ENCODE peak calls at places on chromosome 21, in five cellular contexts. L is body of pancreas, C is transverse colon, W is esophagus squamous epithelium, U is GM12892. S is an unnamed sample.

GRCh38 chr21:16509466-16509865 is 779.7 kb downstream of the USP25 start:
- DNase-seq in U (no peak), W (no peak), L (no peak), C (no peak), S (no peak)

GRCh38 chr21:31530364-31530763 is 129.1 kb upstream of the SOD1 start:
- DNase-seq in W (no peak), C (no peak), U (no peak), L (no peak), S (no peak)

GRCh38 chr21:35046880-35047229 is 2.2 kb downstream of the RUNX1 start:
- DNase-seq in C (no peak), U (no peak), W (no peak), L (peak), S (peak)

GRCh38 chr21:8989883-8990325 is 1531.5 kb upstream of the TPTE start:
- DNase-seq in W (no peak), L (no peak), U (no peak), C (no peak), S (no peak)

GRCh38 chr21:34936299-34936698 is 112.8 kb downstream of the RUNX1 start:
- DNase-seq in W (no peak), U (no peak), C (no peak), L (no peak), S (no peak)

GRCh38 chr21:17479606-17480005 is 33.2 kb upstream of the CXADR start:
- DNase-seq in W (no peak), L (no peak), C (no peak), U (no peak), S (no peak)

GRCh38 chr21:22758478-22758877 is 1760.3 kb downstream of the NCAM2 start:
- DNase-seq in W (no peak), C (no peak), U (no peak), L (no peak), S (no peak)

GRCh38 chr21:31514598-31514997 is 144.9 kb upstream of the SOD1 start:
- DNase-seq in C (no peak), U (no peak), L (peak), W (no peak), S (no peak)

GRCh38 chr21:37346841-37347430 is 19.6 kb upstream of the DYRK1A start:
- DNase-seq in U (no peak), C (no peak), W (no peak), L (no peak), S (no peak)

GRCh38 chr21:36319767-36320420 is at the start of gene MORC3:
- DNase-seq in U (peak), W (peak), C (peak), L (peak), S (peak)
- TF ChIP-seq POLR2A in U (peak), W (peak), C (peak), L (peak), S (peak)

GRCh38 chr21:41613421-41613998 is 105.6 kb upstream of the TMPRSS2 start:
- DNase-seq in W (no peak), U (no peak), C (no peak), L (no peak), S (no peak)

GRCh38 chr21:41615613-41616012 is 107.7 kb upstream of the TMPRSS2 start:
- DNase-seq in C (no peak), L (no peak), U (no peak), W (no peak), S (peak)

GRCh38 chr21:41614456-41615010 is 106.6 kb upstream of the TMPRSS2 start:
- DNase-seq in L (no peak), U (no peak), C (no peak), W (no peak), S (no peak)

GRCh38 chr21:41612674-41613250 is 104.8 kb upstream of the TMPRSS2 start:
- DNase-seq in C (peak), U (no peak), L (peak), W (no peak), S (peak)

GRCh38 chr21:41616063-41616591 is 108.2 kb upstream of the TMPRSS2 start:
- DNase-seq in U (no peak), W (no peak), C (no peak), L (no peak), S (peak)
- TF ChIP-seq POLR2A in U (no peak), W (no peak), C (no peak), L (no peak), S (peak)

DNA sequence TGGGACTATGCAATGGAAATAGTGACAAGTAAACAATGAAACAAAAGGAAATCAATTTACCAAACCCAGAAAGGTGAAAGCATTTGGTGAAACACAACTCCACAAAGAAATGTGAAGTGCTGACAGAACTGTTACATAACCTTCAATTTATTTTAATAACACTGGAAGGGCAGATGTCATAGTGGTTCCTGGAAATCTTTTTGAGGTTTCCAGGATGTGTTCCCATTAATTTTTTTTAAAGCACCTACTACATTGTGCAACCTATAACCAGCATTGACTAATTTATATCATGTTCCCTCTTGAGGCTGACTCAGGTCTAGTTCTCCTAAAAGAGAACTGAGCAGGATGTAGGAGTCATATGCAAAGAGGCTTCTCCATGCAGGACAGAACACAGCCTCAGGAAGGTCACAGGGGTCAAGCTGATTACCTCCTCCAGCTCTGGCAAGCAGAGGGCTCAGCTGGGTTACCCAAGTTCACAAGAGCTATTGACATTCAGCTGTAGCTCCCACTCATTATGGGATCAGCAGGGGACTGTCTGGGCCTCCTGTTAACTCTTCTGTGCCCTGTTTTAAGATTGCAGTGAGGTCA is 157.1 kb upstream of the NRIP1 start:
- DNase-seq in U (no peak), C (peak), W (no peak), L (peak), S (peak)
- TF ChIP-seq POLR2A in U (no peak), C (no peak), W (no peak), L (no peak), S (no peak)

DNA sequence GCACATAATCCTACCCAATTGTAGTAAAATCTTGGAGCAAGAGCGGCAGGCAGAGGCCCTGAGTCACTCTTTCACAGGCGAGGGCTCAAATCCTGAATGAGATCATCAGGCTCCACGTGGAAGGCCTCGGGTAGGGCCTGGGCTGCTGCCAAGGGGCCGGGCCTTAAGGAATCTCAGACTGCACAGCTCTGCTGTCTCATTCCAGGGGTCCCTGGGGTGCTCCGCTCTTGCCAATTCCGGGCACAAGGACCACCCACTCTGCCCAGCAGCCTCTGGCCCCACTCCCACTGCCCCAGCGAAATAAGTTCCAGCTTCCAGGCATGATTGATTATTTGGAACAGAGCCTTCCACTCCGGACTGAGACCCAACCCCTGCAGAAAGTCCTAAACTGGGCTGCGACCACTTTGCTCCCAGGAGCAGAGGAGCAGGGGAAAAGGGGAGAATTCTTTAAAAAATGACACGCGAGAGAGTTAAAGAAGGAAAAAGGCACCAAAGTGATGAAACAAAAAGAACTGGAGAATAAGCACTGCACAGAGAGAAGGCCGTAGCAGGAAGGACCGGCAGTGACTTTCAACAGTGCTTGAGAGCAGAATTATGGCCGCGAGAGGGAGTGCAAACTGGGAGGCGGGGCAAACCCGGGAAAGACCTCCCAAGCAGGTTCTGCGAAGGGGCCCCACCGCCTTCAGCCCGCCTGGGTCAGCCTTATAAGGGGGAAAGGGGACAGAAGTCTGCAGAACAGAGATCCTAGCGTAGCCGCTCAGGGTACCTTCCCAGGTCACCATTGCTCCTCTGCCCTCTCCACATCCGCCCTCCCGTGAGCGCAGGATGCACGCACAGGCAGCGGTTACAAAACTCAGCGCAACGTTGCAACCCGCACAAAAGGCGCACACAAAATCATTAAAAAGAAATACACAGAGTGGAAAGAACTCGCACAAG is 2.0 kb downstream of the ADAMTS1 start:
- DNase-seq in L (peak), C (peak), W (no peak), U (no peak), S (peak)
- TF ChIP-seq POLR2A in L (peak), C (no peak), W (peak), U (no peak), S (peak)

DNA sequence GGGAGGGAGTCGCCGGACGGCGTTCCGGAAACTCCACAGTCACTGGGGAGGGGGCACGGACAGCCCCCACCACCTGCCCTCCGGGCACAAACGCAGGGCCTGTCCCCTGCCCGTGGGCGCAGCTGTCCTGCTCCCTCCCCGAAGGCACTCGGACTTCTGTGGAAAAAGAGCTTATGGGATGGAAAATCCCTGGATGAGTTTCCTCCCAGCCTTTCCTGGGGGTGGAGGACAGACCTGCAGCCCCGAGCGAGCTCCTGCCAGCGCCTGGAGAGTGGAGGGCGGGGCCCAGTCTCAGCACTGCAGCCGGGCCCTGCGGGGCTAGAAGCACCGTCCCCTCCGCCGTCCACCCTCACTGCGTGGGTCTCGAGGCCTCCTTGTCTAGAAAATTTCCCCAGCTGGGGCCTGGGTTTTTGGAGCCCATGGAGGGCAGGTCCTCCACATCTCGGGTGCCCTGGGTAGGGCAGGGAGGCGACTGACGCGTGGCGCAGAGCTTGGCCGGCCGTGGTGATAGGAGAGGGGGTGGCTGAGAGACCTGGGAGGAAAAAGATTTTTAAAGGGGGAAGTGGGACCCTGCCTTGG is 6.5 kb upstream of the COL6A1 start:
- DNase-seq in U (no peak), C (peak), L (peak), W (no peak), S (peak)
- TF ChIP-seq POLR2A in U (no peak), C (no peak), L (no peak), W (no peak), S (no peak)

DNA sequence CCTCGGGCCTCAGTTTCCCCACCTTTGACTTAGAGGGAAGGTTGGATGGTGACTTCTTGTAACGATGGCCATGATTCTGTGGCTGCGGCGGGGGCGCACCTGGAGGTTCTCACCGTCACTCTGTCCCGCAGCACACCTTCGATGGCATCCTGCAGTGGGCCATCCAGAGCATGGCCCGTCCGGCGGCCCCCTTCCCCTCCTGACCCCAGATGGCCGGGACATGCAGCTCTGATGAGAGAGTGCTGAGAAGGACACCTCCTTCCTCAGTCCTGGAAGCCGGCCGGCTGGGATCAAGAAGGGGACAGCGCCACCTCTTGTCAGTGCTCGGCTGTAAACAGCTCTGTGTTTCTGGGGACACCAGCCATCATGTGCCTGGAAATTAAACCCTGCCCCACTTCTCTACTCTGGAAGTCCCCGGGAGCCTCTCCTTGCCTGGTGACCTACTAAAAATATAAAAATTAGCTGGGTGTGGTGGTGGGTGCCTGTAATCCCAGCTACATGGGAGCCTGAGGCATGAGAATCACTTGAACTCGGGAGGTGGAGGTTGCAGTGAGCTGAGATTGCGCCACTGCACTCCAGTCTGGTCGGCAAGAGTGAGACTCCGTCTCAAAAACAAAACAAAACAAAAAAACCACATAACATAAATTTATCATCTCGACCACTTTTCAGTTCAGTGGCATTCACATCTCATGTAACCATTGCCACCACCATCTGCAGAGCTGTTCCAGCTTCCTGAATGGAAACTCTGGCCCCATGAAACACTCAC is 2.1 kb upstream of the PFKL start:
- DNase-seq in U (peak), W (no peak), L (peak), C (peak), S (peak)
- TF ChIP-seq POLR2A in U (no peak), W (no peak), L (no peak), C (no peak), S (no peak)

GRCh38 chr21:33401617-33401967 is 1.6 kb upstream of the IFNGR2 start:
- DNase-seq in C (no peak), U (no peak), W (no peak), L (no peak), S (no peak)

GRCh38 chr21:33402011-33402979 is 918 bp upstream of the IFNGR2 start:
- DNase-seq in W (no peak), L (peak), U (peak), C (peak), S (no peak)

GRCh38 chr21:33406493-33406892 is 3.3 kb downstream of the IFNGR2 start:
- DNase-seq in U (no peak), C (no peak), W (no peak), L (no peak), S (no peak)

GRCh38 chr21:33403128-33403785 is at the start of gene IFNGR2:
- DNase-seq in U (peak), L (peak), W (no peak), C (peak), S (peak)

DNA sequence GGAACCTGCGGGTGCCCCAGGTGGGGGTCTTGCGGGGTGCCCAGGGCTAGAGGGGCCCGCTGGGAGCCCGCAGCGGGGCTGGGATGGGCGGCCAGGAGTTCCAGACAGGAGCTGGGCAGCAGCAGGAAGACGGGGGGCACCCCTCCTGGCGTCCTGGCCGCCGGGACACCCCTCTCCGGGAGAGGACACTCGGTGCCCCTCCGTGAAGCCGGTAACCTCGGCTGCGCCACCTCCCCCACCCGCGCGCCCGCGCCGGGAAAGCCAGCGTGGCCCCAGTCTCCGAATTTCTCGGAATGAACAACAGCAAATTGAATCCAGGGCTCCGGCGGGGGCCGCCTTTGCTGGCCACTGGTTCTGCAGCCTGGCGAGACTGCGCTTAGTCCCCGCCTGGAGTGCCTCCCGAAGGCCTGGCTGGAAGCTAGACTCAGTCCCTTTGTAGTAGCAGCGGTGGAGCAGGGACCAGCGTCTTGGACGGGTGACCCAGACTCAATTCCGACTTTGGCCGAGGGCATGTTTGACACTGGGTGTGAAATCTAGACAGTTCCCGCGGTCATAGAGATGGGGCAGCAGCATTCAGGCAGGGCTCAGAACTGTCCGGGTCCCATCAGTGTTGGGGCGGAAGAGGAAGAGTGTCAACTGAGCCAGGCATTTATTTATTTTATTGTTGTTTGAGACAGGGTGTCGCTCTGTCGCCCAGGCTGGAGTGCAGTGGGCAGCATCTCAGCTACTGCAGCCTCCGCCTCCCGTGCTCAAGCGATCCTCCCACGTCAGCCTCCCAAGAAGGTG is 766 bp downstream of the IFNGR2 start:
- DNase-seq in W (no peak), C (peak), L (peak), U (peak), S (peak)
- TF ChIP-seq POLR2A in W (no peak), C (peak), L (peak), U (peak), S (no peak)

DNA sequence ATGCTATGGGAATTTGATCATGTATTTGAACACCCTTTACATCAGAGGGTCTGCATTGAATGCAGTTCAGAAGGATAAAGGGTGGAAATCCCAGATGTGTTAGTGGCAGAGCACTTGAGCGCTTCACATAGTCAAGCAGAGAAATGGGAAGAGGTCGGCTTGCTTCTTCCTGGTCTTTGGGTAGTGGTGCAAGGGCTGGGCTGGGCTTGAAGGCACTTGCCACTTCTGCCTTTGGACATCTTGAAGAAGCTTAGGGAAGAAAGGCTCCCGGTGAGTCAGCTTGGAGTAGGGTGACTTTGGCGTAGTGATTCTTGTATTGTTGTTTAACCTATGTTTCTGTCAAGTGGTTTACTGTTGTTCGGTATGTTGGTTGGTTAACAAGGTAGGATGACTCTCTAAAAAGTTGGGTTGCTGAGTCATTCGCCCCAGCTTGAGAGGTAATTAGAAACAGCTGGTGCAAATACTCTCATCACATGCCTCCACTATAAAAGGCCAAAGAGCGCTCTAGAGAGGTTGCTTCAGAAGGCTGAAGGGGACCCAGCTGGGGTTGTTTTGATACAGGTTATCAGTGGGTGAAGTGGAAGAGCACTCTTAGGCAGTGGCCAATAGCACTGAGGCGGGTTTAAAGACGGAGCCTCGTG is 1.3 kb downstream of the BACH1 start:
- DNase-seq in U (peak), C (peak), L (peak), W (no peak), S (peak)
- TF ChIP-seq POLR2A in U (no peak), C (peak), L (peak), W (no peak), S (no peak)

S was measured in H54.